ENCODE peak calls at places on chromosomes 11 and 22, in four cellular contexts. Q, F, S and C are unnamed samples.

GRCh38 chr22:39956932-39957664 is 3.1 kb upstream of the TMA7B start:
- DNase-seq in Q (peak; percentile 71), F (no peak), S (no peak), C (no peak)

GRCh38 chr11:110431212-110432073 is 1.7 kb downstream of the FDX1 start:
- DNase-seq in Q (no peak), F (no peak), S (no peak), C (peak; percentile 9)

GRCh38 chr11:85301895-85302678 is 325.1 kb downstream of the DLG2 start:
- DNase-seq in Q (no peak), F (no peak), S (no peak), C (no peak)

GRCh38 chr11:3002871-3003270 is 10.7 kb upstream of the NAP1L4 start:
- DNase-seq in Q (no peak), F (no peak), S (no peak), C (no peak)

GRCh38 chr11:128697645-128698174 is 3.8 kb downstream of the FLI1 start:
- DNase-seq in Q (no peak), F (no peak), S (no peak), C (no peak)

GRCh38 chr11:72969894-72970335 is 155.7 kb downstream of the ATG16L2 start:
- DNase-seq in Q (peak; percentile 82), F (peak; percentile 9), S (no peak), C (no peak)

GRCh38 chr22:48522271-48522670 is 1305.4 kb downstream of the BRD1 start:
- DNase-seq in Q (no peak), F (no peak), S (no peak), C (no peak)

GRCh38 chr11:119730347-119730613 is 1.3 kb upstream of the NECTIN1 start:
- DNase-seq in Q (no peak), F (no peak), S (no peak), C (no peak)

GRCh38 chr22:19879996-19880785 is 25.5 kb upstream of the GNB1L start:
- DNase-seq in Q (no peak), F (no peak), S (peak; percentile 12), C (peak; percentile 36)

GRCh38 chr11:77324508-77324907 is 23.0 kb upstream of the GDPD4 start:
- DNase-seq in Q (no peak), F (no peak), S (no peak), C (no peak)

GRCh38 chr11:59267738-59268475 is 55.2 kb upstream of the MPEG1 start:
- DNase-seq in Q (no peak), F (peak; percentile 9), S (no peak), C (no peak)

GRCh38 chr11:16365456-16366355 is 9.4 kb upstream of the SOX6 start:
- DNase-seq in Q (no peak), F (no peak), S (no peak), C (no peak)

GRCh38 chr22:18119409-18120110 is 9.0 kb downstream of the TUBA8 start:
- DNase-seq in Q (no peak), F (no peak), S (no peak), C (no peak)

GRCh38 chr22:48827228-48827810 is 1000.4 kb downstream of the BRD1 start:
- DNase-seq in Q (no peak), F (no peak), S (no peak), C (no peak)

GRCh38 chr22:49965291-49966040 is 4.9 kb downstream of the PIM3 start:
- DNase-seq in Q (no peak), F (no peak), S (no peak), C (peak; percentile 19)

GRCh38 chr22:30324008-30324730 is 2.6 kb downstream of the TBC1D10A start:
- DNase-seq in Q (no peak), F (no peak), S (no peak), C (no peak)

GRCh38 chr11:112553340-112553739 is 292.7 kb upstream of the PLET1 start:
- DNase-seq in Q (no peak), F (no peak), S (no peak), C (no peak)

GRCh38 chr11:48036466-48036865 is 56.1 kb downstream of the PTPRJ start:
- DNase-seq in Q (no peak), F (no peak), S (no peak), C (no peak)

GRCh38 chr11:20477418-20478090 is 90.0 kb downstream of the PRMT3 start:
- DNase-seq in Q (no peak), F (peak; percentile 51), S (peak; percentile 5), C (no peak)

GRCh38 chr11:12275818-12276217 is 101.6 kb upstream of the PARVA start:
- DNase-seq in Q (no peak), F (no peak), S (no peak), C (no peak)
- TF ChIP-seq FOXM1 in Q (no peak), F (no peak), S (no peak), C (no peak)

DNA sequence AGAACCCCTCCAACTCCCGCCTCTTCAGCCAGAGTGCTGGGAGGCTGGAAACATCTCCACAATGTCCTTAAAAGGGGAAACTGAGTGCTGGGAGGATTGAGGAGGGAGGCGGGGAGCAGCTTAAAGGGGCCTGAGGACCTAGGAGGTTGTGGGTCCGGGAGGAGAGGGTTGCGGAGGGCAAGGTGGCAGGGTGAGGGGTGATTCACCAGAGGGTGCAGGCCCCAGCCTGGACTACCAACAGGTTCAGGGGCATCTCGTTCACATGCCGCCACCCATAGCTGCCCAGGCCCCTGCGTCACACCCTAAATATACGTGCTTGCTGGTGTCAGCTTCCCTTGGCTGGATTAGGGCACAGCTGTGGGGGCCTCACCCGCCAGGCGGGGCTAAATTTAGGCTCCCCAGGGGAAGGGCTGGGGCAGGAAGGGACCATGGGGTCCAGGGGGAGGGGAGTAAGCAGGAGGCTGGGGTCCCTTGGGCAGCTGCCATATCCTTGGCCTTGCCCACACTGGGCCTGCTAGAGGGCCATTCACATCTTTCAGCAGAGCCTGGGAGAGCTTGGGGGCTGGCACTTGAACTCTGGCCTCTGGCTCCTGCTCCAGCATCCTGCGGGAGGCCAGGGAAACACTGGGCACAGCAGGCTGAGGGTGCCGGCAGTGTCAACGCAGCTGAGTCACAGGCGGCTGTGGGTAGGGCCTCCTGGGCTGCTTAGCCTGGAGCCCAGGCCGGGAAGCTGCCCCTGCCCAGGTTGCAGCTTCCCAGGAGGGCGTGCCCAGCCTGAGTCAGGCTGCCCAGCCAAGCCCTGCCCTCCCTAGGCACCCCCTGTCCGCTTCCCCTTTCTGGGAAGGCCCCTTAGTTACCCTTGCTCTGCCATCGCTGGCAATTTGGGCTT is 1.3 kb downstream of the EHBP1L1 start:
- DNase-seq in Q (no peak), F (no peak), S (peak; percentile 49), C (no peak)
- TF ChIP-seq MAX in Q (no peak), F (no peak), S (no peak), C (peak; percentile 62)

GRCh38 chr11:64923944-64924909 is at the start of gene PPP2R5B:
- DNase-seq in Q (peak; percentile 44), F (peak; percentile 94), S (peak; percentile 85), C (peak; percentile 97)
- TF ChIP-seq EP300 in Q (peak; percentile 27), F (peak; percentile 46), S (no peak), C (no peak)

GRCh38 chr11:1774886-1775285 is 11.2 kb upstream of the CTSD start:
- DNase-seq in Q (no peak), F (no peak), S (no peak), C (no peak)

GRCh38 chr11:1771700-1772099 is 8.0 kb upstream of the CTSD start:
- DNase-seq in Q (no peak), F (no peak), S (no peak), C (no peak)

GRCh38 chr11:1773711-1774550 is 10.2 kb upstream of the CTSD start:
- DNase-seq in Q (no peak), F (no peak), S (no peak), C (no peak)

GRCh38 chr11:1772270-1773130 is 8.8 kb upstream of the CTSD start:
- DNase-seq in Q (no peak), F (peak; percentile 92), S (no peak), C (no peak)

GRCh38 chr11:1773131-1773510 is 9.4 kb upstream of the CTSD start:
- DNase-seq in Q (no peak), F (no peak), S (no peak), C (no peak)
- TF ChIP-seq FOXM1 in Q (no peak), F (no peak), S (no peak), C (no peak)

GRCh38 chr11:34348919-34349318 is 8.9 kb downstream of the ABTB2 start:
- DNase-seq in Q (no peak), F (no peak), S (no peak), C (no peak)
- TF ChIP-seq MAX in Q (no peak), F (no peak), S (no peak), C (no peak)

GRCh38 chr11:22460181-22460580 is 122.0 kb downstream of the SLC17A6 start:
- DNase-seq in Q (no peak), F (no peak), S (no peak), C (no peak)

GRCh38 chr11:22459053-22459452 is 120.9 kb downstream of the SLC17A6 start:
- DNase-seq in Q (no peak), F (no peak), S (no peak), C (no peak)

GRCh38 chr11:22456993-22457748 is 119.0 kb downstream of the SLC17A6 start:
- DNase-seq in Q (no peak), F (no peak), S (no peak), C (no peak)

GRCh38 chr11:22461626-22462025 is 123.4 kb downstream of the SLC17A6 start:
- DNase-seq in Q (no peak), F (no peak), S (no peak), C (no peak)

GRCh38 chr11:22458141-22458540 is 120.0 kb downstream of the SLC17A6 start:
- DNase-seq in Q (no peak), F (no peak), S (no peak), C (no peak)
- TF ChIP-seq EP300 in Q (no peak), F (no peak), S (no peak), C (no peak)

GRCh38 chr11:67369275-67369674 is 4.1 kb downstream of the CLCF1 start:
- DNase-seq in Q (no peak), F (no peak), S (no peak), C (no peak)

GRCh38 chr11:67369801-67370284 is 3.6 kb downstream of the CLCF1 start:
- DNase-seq in Q (no peak), F (no peak), S (no peak), C (no peak)

GRCh38 chr11:67367014-67367835 is 6.2 kb downstream of the CLCF1 start:
- DNase-seq in Q (no peak), F (no peak), S (no peak), C (no peak)

GRCh38 chr11:67367836-67368227 is 5.6 kb downstream of the CLCF1 start:
- DNase-seq in Q (no peak), F (no peak), S (no peak), C (no peak)

GRCh38 chr11:67368621-67369020 is 4.8 kb downstream of the CLCF1 start:
- DNase-seq in Q (no peak), F (no peak), S (no peak), C (no peak)
- TF ChIP-seq FOXM1 in Q (no peak), F (no peak), S (no peak), C (no peak)

GRCh38 chr11:71447791-71448256 is 369 bp downstream of the DHCR7 start:
- DNase-seq in Q (no peak), F (peak; percentile 39), S (no peak), C (peak; percentile 79)
- TF ChIP-seq MAX in Q (no peak), F (no peak), S (no peak), C (no peak)

GRCh38 chr11:88012456-88012855 is 162.8 kb downstream of the RAB38 start:
- DNase-seq in Q (no peak), F (no peak), S (no peak), C (no peak)
- TF ChIP-seq EP300 in Q (no peak), F (no peak), S (no peak), C (no peak)

GRCh38 chr11:126307706-126308105 is 3.8 kb downstream of the DCPS start:
- DNase-seq in Q (no peak), F (peak; percentile 66), S (peak; percentile 35), C (peak; percentile 33)
- TF ChIP-seq FOXM1 in Q (no peak), F (no peak), S (no peak), C (no peak)